ENCODE peak calls at places on chromosomes 13 and 19, in four cellular contexts. V, S, B and D are unnamed samples.

GRCh38 chr19:4531562-4532165 is 3.4 kb downstream of the PLIN5 start:
- DNase-seq in V (no peak), S (no peak), B (no peak), D (no peak)

GRCh38 chr19:28501979-28502378 is 711.0 kb downstream of the UQCRFS1 start:
- DNase-seq in V (no peak), S (peak), B (no peak), D (peak)

GRCh38 chr13:57698851-57699250 is 67.3 kb downstream of the PCDH17 start:
- DNase-seq in V (no peak), S (no peak), B (no peak), D (no peak)

GRCh38 chr13:51501592-51502205 is 48.9 kb upstream of the INTS6 start:
- DNase-seq in V (no peak), S (no peak), B (peak), D (no peak)

GRCh38 chr13:80340643-80341097 is 256 bp downstream of the SPRY2 start:
- DNase-seq in V (peak), S (no peak), B (no peak), D (peak)

GRCh38 chr13:86445584-86446140 is 646.4 kb upstream of the SLITRK6 start:
- DNase-seq in V (no peak), S (no peak), B (no peak), D (no peak)

GRCh38 chr13:104823709-104824108 is 1711.8 kb downstream of the EFNB2 start:
- DNase-seq in V (no peak), S (no peak), B (no peak), D (no peak)

GRCh38 chr19:46408611-46409039 is 4.7 kb downstream of the CCDC8 start:
- DNase-seq in V (peak), S (no peak), B (no peak), D (no peak)

GRCh38 chr19:16327911-16328823 is 3.5 kb downstream of the KLF2 start:
- DNase-seq in V (peak), S (peak), B (no peak), D (no peak)

GRCh38 chr19:6228523-6229215 is 51.1 kb downstream of the MLLT1 start:
- DNase-seq in V (no peak), S (no peak), B (no peak), D (no peak)

GRCh38 chr19:15429825-15430467 is 11.2 kb upstream of the AKAP8L start:
- DNase-seq in V (no peak), S (no peak), B (no peak), D (no peak)

GRCh38 chr13:29958476-29958875 is 108.1 kb upstream of the UBL3 start:
- DNase-seq in V (no peak), S (peak), B (no peak), D (no peak)

GRCh38 chr13:50171585-50172282 is 156.5 kb downstream of the KCNRG start:
- DNase-seq in V (no peak), S (no peak), B (no peak), D (no peak)

GRCh38 chr13:41085961-41086360 is 24.7 kb downstream of the WBP4 start:
- DNase-seq in V (no peak), S (no peak), B (no peak), D (peak)

GRCh38 chr13:44806841-44807240 is 182.4 kb downstream of the NUFIP1 start:
- DNase-seq in V (no peak), S (no peak), B (no peak), D (no peak)

GRCh38 chr19:18672606-18673337 is 10.7 kb upstream of the CRTC1 start:
- DNase-seq in V (no peak), S (no peak), B (no peak), D (no peak)

GRCh38 chr19:15248648-15249559 is 16.7 kb upstream of the EPHX3 start:
- DNase-seq in V (peak), S (no peak), B (peak), D (no peak)

GRCh38 chr19:17352608-17353280 is 15.4 kb downstream of the GTPBP3 start:
- DNase-seq in V (no peak), S (no peak), B (no peak), D (no peak)

GRCh38 chr13:52393572-52394357 is 12.2 kb downstream of the THSD1 start:
- DNase-seq in V (no peak), S (no peak), B (no peak), D (no peak)

GRCh38 chr19:22332924-22333323 is 46.7 kb downstream of the ZNF729 start:
- DNase-seq in V (no peak), S (no peak), B (peak), D (no peak)

GRCh38 chr13:73142091-73142490 is 83.3 kb downstream of the KLF5 start:
- DNase-seq in V (peak), S (no peak), B (no peak), D (no peak)

GRCh38 chr13:40779796-40780285 is 8.9 kb upstream of the MRPS31 start:
- DNase-seq in V (no peak), S (no peak), B (peak), D (no peak)

GRCh38 chr19:49340069-49340864 is 5.1 kb downstream of the CD37 start:
- DNase-seq in V (peak), S (no peak), B (no peak), D (no peak)

GRCh38 chr19:3132971-3133792 is 2.7 kb upstream of the GNA15 start:
- DNase-seq in V (peak), S (peak), B (no peak), D (peak)

GRCh38 chr13:85631801-85632200 is 167.4 kb downstream of the SLITRK6 start:
- DNase-seq in V (no peak), S (no peak), B (no peak), D (no peak)

GRCh38 chr19:33905937-33906577 is 109.4 kb downstream of the KCTD15 start:
- DNase-seq in V (peak), S (no peak), B (peak), D (no peak)

GRCh38 chr13:27425918-27426630 is 1.7 kb downstream of the GTF3A start:
- DNase-seq in V (peak), S (peak), B (peak), D (peak)

GRCh38 chr19:47274891-47275865 is 493 bp downstream of the INAFM1 start:
- DNase-seq in V (no peak), S (no peak), B (no peak), D (no peak)

GRCh38 chr13:41289463-41289881 is 21.6 kb upstream of the NAA16 start:
- DNase-seq in V (no peak), S (no peak), B (no peak), D (no peak)

GRCh38 chr13:74388626-74389025 is 254.4 kb upstream of the KLF12 start:
- DNase-seq in V (no peak), S (no peak), B (no peak), D (no peak)

GRCh38 chr19:34171539-34171876 is 796 bp upstream of the LSM14A start:
- DNase-seq in V (no peak), S (no peak), B (peak), D (no peak)

GRCh38 chr19:18605546-18606280 is 886 bp downstream of the CRLF1 start:
- DNase-seq in V (no peak), S (no peak), B (no peak), D (no peak)

GRCh38 chr19:879711-880438 is 13.1 kb downstream of the MED16 start:
- DNase-seq in V (no peak), S (no peak), B (no peak), D (no peak)

GRCh38 chr13:65508745-65509144 is 1721.4 kb downstream of the PCDH9 start:
- DNase-seq in V (no peak), S (no peak), B (no peak), D (no peak)
- H3K4me3 ChIP-seq in V (no peak), S (no peak), B (no peak), D (no peak)

DNA sequence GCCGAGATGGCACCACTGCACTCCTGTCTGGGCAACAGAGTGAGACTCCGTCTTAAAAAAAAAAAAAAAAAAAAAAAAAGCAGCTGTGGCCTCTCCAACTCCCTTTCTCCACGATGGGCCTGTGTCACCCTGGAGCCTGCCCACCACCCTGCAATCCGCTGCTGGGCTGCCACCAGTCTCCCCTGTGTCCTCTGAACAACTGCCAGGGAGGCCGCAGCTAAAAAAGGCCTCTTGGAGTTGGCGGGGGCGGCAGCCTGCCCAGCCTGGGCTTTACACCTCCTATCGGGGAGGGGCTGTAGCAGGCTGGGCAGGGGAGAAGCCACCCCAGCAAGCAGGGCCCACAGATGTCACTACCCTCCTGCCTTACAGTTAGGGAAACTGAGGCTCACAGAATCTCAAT is 3.5 kb downstream of the CDC37 start:
- DNase-seq in V (no peak), S (no peak), B (no peak), D (no peak)
- H3K4me3 ChIP-seq in V (no peak), S (no peak), B (no peak), D (no peak)

DNA sequence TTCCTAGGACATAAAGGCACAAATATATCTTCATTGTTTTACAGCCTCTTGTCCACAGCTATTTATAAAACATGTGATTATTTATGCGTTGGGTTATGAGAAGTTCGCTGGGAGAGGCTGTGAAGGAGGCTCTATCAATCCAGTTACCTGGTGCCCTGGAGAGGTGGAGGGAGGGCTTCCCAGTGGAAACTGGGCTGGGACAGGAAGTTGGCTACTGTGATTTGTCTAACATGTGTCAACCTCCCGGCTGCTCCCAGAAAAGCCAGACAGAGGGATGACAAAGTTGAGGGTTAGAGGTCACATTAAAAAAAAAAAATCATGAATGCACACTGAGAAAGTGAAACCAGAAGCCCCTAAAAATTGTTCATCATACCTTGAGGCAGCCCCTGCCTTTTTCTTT is 346.5 kb downstream of the ZNF536 start:
- DNase-seq in V (no peak), S (no peak), B (no peak), D (no peak)
- H3K4me3 ChIP-seq in V (peak), S (no peak), B (no peak), D (no peak)

GRCh38 chr19:13014921-13015280 is 19.6 kb downstream of the NFIX start:
- DNase-seq in V (no peak), S (no peak), B (no peak), D (no peak)
- H3K4me3 ChIP-seq in V (peak), S (no peak), B (peak), D (no peak)

GRCh38 chr19:11136400-11137101 is 19.0 kb downstream of the SPC24 start:
- DNase-seq in V (no peak), S (no peak), B (peak), D (no peak)
- H3K4me3 ChIP-seq in V (no peak), S (no peak), B (no peak), D (no peak)

GRCh38 chr13:111555906-111556305 is 235.5 kb downstream of the TEX29 start:
- DNase-seq in V (no peak), S (no peak), B (no peak), D (no peak)
- H3K4me3 ChIP-seq in V (no peak), S (no peak), B (no peak), D (no peak)